ENCODE peak calls at places on chromosomes 6 and 20, in eight cellular contexts. One of them, this sample, is unnamed.

GRCh38 chr20:3222635-3223600 is 13.6 kb downstream of the ITPA start:
- DNase-seq in tibial nerve: no peak
- DNase-seq in NCI-H345: peak
- DNase-seq in A549: peak
- DNase-seq in Kasumi-1: peak
- DNase-seq in PC-9: no peak
- DNase-seq in EH: no peak
- DNase-seq in NCI-H1092 treated with DMSO at 0.1 percent for 48 hours: peak
- DNase-seq in this sample: peak

GRCh38 chr6:145055567-145055966 is 679.8 kb downstream of the EPM2A start:
- DNase-seq in NCI-H1092 treated with DMSO at 0.1 percent for 48 hours: no peak
- DNase-seq in NCI-H345: no peak
- DNase-seq in EH: no peak
- DNase-seq in tibial nerve: no peak
- DNase-seq in Kasumi-1: no peak
- DNase-seq in A549: no peak
- DNase-seq in PC-9: no peak
- DNase-seq in this sample: no peak

GRCh38 chr20:50218987-50219435 is 28.4 kb downstream of the CEBPB start:
- DNase-seq in tibial nerve: no peak
- DNase-seq in EH: no peak
- DNase-seq in NCI-H345: no peak
- DNase-seq in A549: no peak
- DNase-seq in NCI-H1092 treated with DMSO at 0.1 percent for 48 hours: no peak
- DNase-seq in PC-9: no peak
- DNase-seq in Kasumi-1: no peak
- DNase-seq in this sample: no peak

GRCh38 chr20:19995220-19995863 is 21.8 kb upstream of the NAA20 start:
- DNase-seq in PC-9: no peak
- DNase-seq in NCI-H345: peak
- DNase-seq in Kasumi-1: peak
- DNase-seq in tibial nerve: no peak
- DNase-seq in A549: peak
- DNase-seq in EH: peak
- DNase-seq in NCI-H1092 treated with DMSO at 0.1 percent for 48 hours: peak
- DNase-seq in this sample: peak

GRCh38 chr6:14516947-14517346 is 399.4 kb downstream of the CD83 start:
- DNase-seq in A549: no peak
- DNase-seq in tibial nerve: no peak
- DNase-seq in NCI-H1092 treated with DMSO at 0.1 percent for 48 hours: no peak
- DNase-seq in PC-9: no peak
- DNase-seq in Kasumi-1: no peak
- DNase-seq in NCI-H345: no peak
- DNase-seq in EH: no peak
- DNase-seq in this sample: no peak

GRCh38 chr6:9168669-9169068 is 733.3 kb upstream of the SLC35B3 start:
- DNase-seq in A549: no peak
- DNase-seq in NCI-H1092 treated with DMSO at 0.1 percent for 48 hours: no peak
- DNase-seq in NCI-H345: no peak
- DNase-seq in Kasumi-1: no peak
- DNase-seq in PC-9: no peak
- DNase-seq in EH: no peak
- DNase-seq in tibial nerve: no peak
- DNase-seq in this sample: no peak

GRCh38 chr6:47044418-47044817 is 2.3 kb upstream of the ADGRF1 start:
- DNase-seq in NCI-H1092 treated with DMSO at 0.1 percent for 48 hours: no peak
- DNase-seq in PC-9: peak
- DNase-seq in Kasumi-1: no peak
- DNase-seq in A549: peak
- DNase-seq in tibial nerve: no peak
- DNase-seq in EH: peak
- DNase-seq in NCI-H345: no peak
- DNase-seq in this sample: no peak

GRCh38 chr6:43269273-43270007 is 26.2 kb downstream of the TTBK1 start:
- DNase-seq in EH: no peak
- DNase-seq in A549: no peak
- DNase-seq in Kasumi-1: no peak
- DNase-seq in tibial nerve: no peak
- DNase-seq in NCI-H345: no peak
- DNase-seq in PC-9: no peak
- DNase-seq in NCI-H1092 treated with DMSO at 0.1 percent for 48 hours: peak
- DNase-seq in this sample: no peak

GRCh38 chr6:34508425-34508824 is 42.5 kb downstream of the PACSIN1 start:
- DNase-seq in EH: no peak
- DNase-seq in Kasumi-1: no peak
- DNase-seq in NCI-H1092 treated with DMSO at 0.1 percent for 48 hours: no peak
- DNase-seq in A549: no peak
- DNase-seq in tibial nerve: no peak
- DNase-seq in NCI-H345: no peak
- DNase-seq in PC-9: no peak
- DNase-seq in this sample: no peak

GRCh38 chr6:90286884-90287488 is 9.7 kb downstream of the BACH2 start:
- DNase-seq in PC-9: peak
- DNase-seq in EH: peak
- DNase-seq in NCI-H1092 treated with DMSO at 0.1 percent for 48 hours: no peak
- DNase-seq in Kasumi-1: peak
- DNase-seq in A549: peak
- DNase-seq in NCI-H345: peak
- DNase-seq in tibial nerve: no peak
- DNase-seq in this sample: peak

GRCh38 chr6:28353981-28354676 is 4.4 kb downstream of the ZKSCAN3 start:
- DNase-seq in NCI-H345: no peak
- DNase-seq in NCI-H1092 treated with DMSO at 0.1 percent for 48 hours: peak
- DNase-seq in Kasumi-1: no peak
- DNase-seq in A549: peak
- DNase-seq in EH: no peak
- DNase-seq in PC-9: peak
- DNase-seq in tibial nerve: no peak
- DNase-seq in this sample: peak

GRCh38 chr6:82217014-82217621 is 30.4 kb downstream of the IBTK start:
- DNase-seq in A549: no peak
- DNase-seq in PC-9: no peak
- DNase-seq in EH: no peak
- DNase-seq in NCI-H1092 treated with DMSO at 0.1 percent for 48 hours: no peak
- DNase-seq in tibial nerve: no peak
- DNase-seq in NCI-H345: no peak
- DNase-seq in Kasumi-1: no peak
- DNase-seq in this sample: no peak

GRCh38 chr20:32157611-32158010 is 48.1 kb downstream of the TM9SF4 start:
- DNase-seq in NCI-H1092 treated with DMSO at 0.1 percent for 48 hours: no peak
- DNase-seq in tibial nerve: no peak
- DNase-seq in Kasumi-1: no peak
- DNase-seq in NCI-H345: no peak
- DNase-seq in PC-9: no peak
- DNase-seq in A549: no peak
- DNase-seq in EH: no peak
- DNase-seq in this sample: no peak

GRCh38 chr6:21731411-21732031 is 138.0 kb downstream of the SOX4 start:
- DNase-seq in NCI-H1092 treated with DMSO at 0.1 percent for 48 hours: no peak
- DNase-seq in EH: peak
- DNase-seq in tibial nerve: no peak
- DNase-seq in NCI-H345: no peak
- DNase-seq in A549: peak
- DNase-seq in PC-9: peak
- DNase-seq in Kasumi-1: no peak
- DNase-seq in this sample: no peak

GRCh38 chr6:27388293-27389197 is at the start of gene ZNF391:
- DNase-seq in EH: peak
- DNase-seq in NCI-H345: peak
- DNase-seq in NCI-H1092 treated with DMSO at 0.1 percent for 48 hours: peak
- DNase-seq in PC-9: peak
- DNase-seq in tibial nerve: peak
- DNase-seq in Kasumi-1: peak
- DNase-seq in A549: peak
- DNase-seq in this sample: peak

GRCh38 chr20:41631826-41632225 is 13.6 kb upstream of the CHD6 start:
- DNase-seq in A549: no peak
- DNase-seq in NCI-H345: no peak
- DNase-seq in Kasumi-1: no peak
- DNase-seq in tibial nerve: peak
- DNase-seq in EH: peak
- DNase-seq in PC-9: no peak
- DNase-seq in NCI-H1092 treated with DMSO at 0.1 percent for 48 hours: no peak
- DNase-seq in this sample: no peak

GRCh38 chr20:38724603-38725457 is 544 bp downstream of the SLC32A1 start:
- DNase-seq in PC-9: no peak
- DNase-seq in A549: no peak
- DNase-seq in NCI-H1092 treated with DMSO at 0.1 percent for 48 hours: peak
- DNase-seq in EH: no peak
- DNase-seq in tibial nerve: no peak
- DNase-seq in NCI-H345: no peak
- DNase-seq in Kasumi-1: no peak
- DNase-seq in this sample: no peak

GRCh38 chr6:133740784-133741183 is 148.1 kb upstream of the TCF21 start:
- DNase-seq in EH: no peak
- DNase-seq in Kasumi-1: no peak
- DNase-seq in NCI-H345: no peak
- DNase-seq in NCI-H1092 treated with DMSO at 0.1 percent for 48 hours: no peak
- DNase-seq in tibial nerve: no peak
- DNase-seq in A549: no peak
- DNase-seq in PC-9: no peak
- DNase-seq in this sample: no peak

GRCh38 chr6:20605061-20605460 is 70.8 kb downstream of the CDKAL1 start:
- DNase-seq in EH: no peak
- DNase-seq in tibial nerve: no peak
- DNase-seq in Kasumi-1: no peak
- DNase-seq in A549: no peak
- DNase-seq in NCI-H345: no peak
- DNase-seq in NCI-H1092 treated with DMSO at 0.1 percent for 48 hours: no peak
- DNase-seq in PC-9: no peak
- DNase-seq in this sample: no peak

GRCh38 chr20:52076164-52076563 is 115.4 kb downstream of the ZFP64 start:
- DNase-seq in EH: peak
- DNase-seq in Kasumi-1: no peak
- DNase-seq in PC-9: no peak
- DNase-seq in NCI-H1092 treated with DMSO at 0.1 percent for 48 hours: no peak
- DNase-seq in tibial nerve: no peak
- DNase-seq in A549: no peak
- DNase-seq in NCI-H345: no peak
- DNase-seq in this sample: peak

GRCh38 chr6:105601541-105602174 is 198.8 kb upstream of the PREP start:
- DNase-seq in tibial nerve: peak
- DNase-seq in EH: peak
- DNase-seq in A549: peak
- DNase-seq in PC-9: peak
- DNase-seq in NCI-H1092 treated with DMSO at 0.1 percent for 48 hours: no peak
- DNase-seq in NCI-H345: no peak
- DNase-seq in Kasumi-1: no peak
- DNase-seq in this sample: no peak

GRCh38 chr6:160766657-160767018 is 64.6 kb downstream of the PLG start:
- DNase-seq in Kasumi-1: no peak
- DNase-seq in A549: no peak
- DNase-seq in NCI-H1092 treated with DMSO at 0.1 percent for 48 hours: no peak
- DNase-seq in EH: no peak
- DNase-seq in NCI-H345: no peak
- DNase-seq in tibial nerve: no peak
- DNase-seq in PC-9: no peak
- DNase-seq in this sample: no peak

GRCh38 chr6:164048840-164049239 is 634.3 kb downstream of the QKI start:
- DNase-seq in NCI-H345: no peak
- DNase-seq in A549: no peak
- DNase-seq in EH: no peak
- DNase-seq in NCI-H1092 treated with DMSO at 0.1 percent for 48 hours: no peak
- DNase-seq in PC-9: no peak
- DNase-seq in Kasumi-1: no peak
- DNase-seq in tibial nerve: no peak
- DNase-seq in this sample: no peak

GRCh38 chr6:63634630-63635029 is 972 bp upstream of the PHF3 start:
- DNase-seq in A549: no peak
- DNase-seq in tibial nerve: no peak
- DNase-seq in NCI-H1092 treated with DMSO at 0.1 percent for 48 hours: no peak
- DNase-seq in NCI-H345: no peak
- DNase-seq in PC-9: no peak
- DNase-seq in Kasumi-1: no peak
- DNase-seq in EH: no peak
- DNase-seq in this sample: no peak

GRCh38 chr6:2827112-2827511 is 14.6 kb downstream of the SERPINB1 start:
- DNase-seq in NCI-H345: no peak
- DNase-seq in EH: no peak
- DNase-seq in Kasumi-1: no peak
- DNase-seq in tibial nerve: no peak
- DNase-seq in PC-9: no peak
- DNase-seq in NCI-H1092 treated with DMSO at 0.1 percent for 48 hours: no peak
- DNase-seq in A549: no peak
- DNase-seq in this sample: no peak

GRCh38 chr20:16314320-16314719 is 258.9 kb downstream of the KIF16B start:
- DNase-seq in PC-9: no peak
- DNase-seq in tibial nerve: no peak
- DNase-seq in EH: no peak
- DNase-seq in NCI-H345: no peak
- DNase-seq in NCI-H1092 treated with DMSO at 0.1 percent for 48 hours: no peak
- DNase-seq in A549: no peak
- DNase-seq in Kasumi-1: no peak
- DNase-seq in this sample: no peak

GRCh38 chr6:154981071-154981373 is 14.1 kb upstream of the TIAM2 start:
- DNase-seq in A549: no peak
- DNase-seq in PC-9: no peak
- DNase-seq in tibial nerve: no peak
- DNase-seq in EH: no peak
- DNase-seq in NCI-H1092 treated with DMSO at 0.1 percent for 48 hours: no peak
- DNase-seq in NCI-H345: no peak
- DNase-seq in Kasumi-1: no peak
- DNase-seq in this sample: no peak

GRCh38 chr6:17061097-17061496 is 40.8 kb upstream of the STMND1 start:
- DNase-seq in EH: no peak
- DNase-seq in NCI-H1092 treated with DMSO at 0.1 percent for 48 hours: no peak
- DNase-seq in tibial nerve: no peak
- DNase-seq in PC-9: no peak
- DNase-seq in Kasumi-1: no peak
- DNase-seq in A549: no peak
- DNase-seq in NCI-H345: no peak
- DNase-seq in this sample: no peak

GRCh38 chr6:8282380-8282779 is 153.0 kb downstream of the SLC35B3 start:
- DNase-seq in PC-9: no peak
- DNase-seq in tibial nerve: no peak
- DNase-seq in NCI-H1092 treated with DMSO at 0.1 percent for 48 hours: no peak
- DNase-seq in NCI-H345: no peak
- DNase-seq in EH: no peak
- DNase-seq in A549: no peak
- DNase-seq in Kasumi-1: no peak
- DNase-seq in this sample: no peak

This sample was measured in dermis microvascular lymphatic vessel endothelial cell.